ENCODE peak calls at places on chromosomes 7 and 10, in seven cellular contexts. One of them, this sample, is unnamed.

GRCh38 chr7:81460646-81461045 is 309.2 kb downstream of the HGF start:
- DNase-seq in neural crest cell: no peak
- DNase-seq in HEK293T: no peak
- DNase-seq in activated CD4-positive, alpha-beta T cell treated with anti-CD3 and anti-CD28 coated beads for 36 hours: no peak
- DNase-seq in GM12864: no peak
- DNase-seq in Right ventricle myocardium inferior: no peak
- DNase-seq in NCI-H1105 treated with DMSO at 0.1 percent for 48 hours: no peak
- DNase-seq in this sample: no peak

GRCh38 chr7:122965306-122965705 is 30.2 kb downstream of the TAS2R16 start:
- DNase-seq in HEK293T: peak
- DNase-seq in NCI-H1105 treated with DMSO at 0.1 percent for 48 hours: peak
- DNase-seq in GM12864: no peak
- DNase-seq in Right ventricle myocardium inferior: no peak
- DNase-seq in neural crest cell: no peak
- DNase-seq in activated CD4-positive, alpha-beta T cell treated with anti-CD3 and anti-CD28 coated beads for 36 hours: no peak
- DNase-seq in this sample: no peak

GRCh38 chr10:103504181-103504783 is 10.8 kb downstream of the NEURL1 start:
- DNase-seq in HEK293T: no peak
- DNase-seq in neural crest cell: no peak
- DNase-seq in Right ventricle myocardium inferior: no peak
- DNase-seq in activated CD4-positive, alpha-beta T cell treated with anti-CD3 and anti-CD28 coated beads for 36 hours: peak
- DNase-seq in NCI-H1105 treated with DMSO at 0.1 percent for 48 hours: no peak
- DNase-seq in GM12864: peak
- DNase-seq in this sample: peak

GRCh38 chr10:125186431-125187170 is 26.2 kb upstream of the CTBP2 start:
- DNase-seq in Right ventricle myocardium inferior: no peak
- DNase-seq in neural crest cell: no peak
- DNase-seq in NCI-H1105 treated with DMSO at 0.1 percent for 48 hours: no peak
- DNase-seq in GM12864: no peak
- DNase-seq in activated CD4-positive, alpha-beta T cell treated with anti-CD3 and anti-CD28 coated beads for 36 hours: no peak
- DNase-seq in HEK293T: no peak
- DNase-seq in this sample: no peak

GRCh38 chr10:86234553-86235270 is 131.9 kb downstream of the GRID1 start:
- DNase-seq in Right ventricle myocardium inferior: no peak
- DNase-seq in NCI-H1105 treated with DMSO at 0.1 percent for 48 hours: no peak
- DNase-seq in neural crest cell: no peak
- DNase-seq in activated CD4-positive, alpha-beta T cell treated with anti-CD3 and anti-CD28 coated beads for 36 hours: no peak
- DNase-seq in GM12864: no peak
- DNase-seq in HEK293T: no peak
- DNase-seq in this sample: no peak

GRCh38 chr7:4169505-4169904 is 512.6 kb upstream of the FOXK1 start:
- DNase-seq in activated CD4-positive, alpha-beta T cell treated with anti-CD3 and anti-CD28 coated beads for 36 hours: no peak
- DNase-seq in HEK293T: no peak
- DNase-seq in neural crest cell: no peak
- DNase-seq in GM12864: no peak
- DNase-seq in Right ventricle myocardium inferior: peak
- DNase-seq in NCI-H1105 treated with DMSO at 0.1 percent for 48 hours: no peak
- DNase-seq in this sample: no peak

GRCh38 chr7:91929463-91929862 is 11.2 kb upstream of the AKAP9 start:
- DNase-seq in GM12864: no peak
- DNase-seq in HEK293T: no peak
- DNase-seq in activated CD4-positive, alpha-beta T cell treated with anti-CD3 and anti-CD28 coated beads for 36 hours: no peak
- DNase-seq in neural crest cell: no peak
- DNase-seq in Right ventricle myocardium inferior: no peak
- DNase-seq in NCI-H1105 treated with DMSO at 0.1 percent for 48 hours: no peak
- DNase-seq in this sample: no peak

GRCh38 chr7:77281780-77282478 is 82.3 kb upstream of the FGL2 start:
- DNase-seq in Right ventricle myocardium inferior: peak
- DNase-seq in neural crest cell: no peak
- DNase-seq in NCI-H1105 treated with DMSO at 0.1 percent for 48 hours: no peak
- DNase-seq in HEK293T: no peak
- DNase-seq in activated CD4-positive, alpha-beta T cell treated with anti-CD3 and anti-CD28 coated beads for 36 hours: no peak
- DNase-seq in GM12864: no peak
- DNase-seq in this sample: no peak

GRCh38 chr7:98283887-98284222 is 2.4 kb downstream of the BRI3 start:
- DNase-seq in GM12864: no peak
- DNase-seq in neural crest cell: no peak
- DNase-seq in activated CD4-positive, alpha-beta T cell treated with anti-CD3 and anti-CD28 coated beads for 36 hours: no peak
- DNase-seq in HEK293T: no peak
- DNase-seq in Right ventricle myocardium inferior: no peak
- DNase-seq in NCI-H1105 treated with DMSO at 0.1 percent for 48 hours: no peak
- DNase-seq in this sample: no peak

GRCh38 chr7:106773228-106773627 is 91.9 kb upstream of the PIK3CG start:
- DNase-seq in HEK293T: no peak
- DNase-seq in Right ventricle myocardium inferior: no peak
- DNase-seq in GM12864: no peak
- DNase-seq in neural crest cell: no peak
- DNase-seq in activated CD4-positive, alpha-beta T cell treated with anti-CD3 and anti-CD28 coated beads for 36 hours: no peak
- DNase-seq in NCI-H1105 treated with DMSO at 0.1 percent for 48 hours: no peak
- DNase-seq in this sample: no peak

This sample was measured in GM12878.